ENCODE peak calls at places on chromosomes 11 and 22, in nine cellular contexts. G is PC-9; K is heart left ventricle; T is HCT116; X is naive thymus-derived CD4-positive, alpha-beta T cell; A is mesendoderm; N is substantia nigra; M is WERI-Rb-1; Q is heart right ventricle. U is an unnamed sample.

GRCh38 chr22:24867327-24868022 is 61.5 kb downstream of the SGSM1 start:
- DNase-seq in G (no peak), N (no peak), X (no peak), A (no peak), T (no peak), M (no peak), K (no peak), Q (no peak), U (no peak)

GRCh38 chr11:106950067-106950491 is 68.2 kb downstream of the GUCY1A2 start:
- DNase-seq in X (no peak), Q (no peak), G (peak), M (no peak), N (peak), T (no peak), K (no peak), A (no peak), U (no peak)

GRCh38 chr11:128551641-128552335 is 35.6 kb downstream of the ETS1 start:
- DNase-seq in X (no peak), N (no peak), Q (no peak), M (no peak), A (no peak), G (no peak), K (no peak), T (no peak), U (no peak)

GRCh38 chr11:31699066-31699465 is 112.1 kb downstream of the PAX6 start:
- DNase-seq in G (no peak), T (no peak), N (no peak), M (no peak), X (no peak), K (no peak), A (no peak), Q (no peak), U (no peak)

GRCh38 chr11:123173040-123173855 is 21.8 kb downstream of the CLMP start:
- DNase-seq in N (no peak), A (no peak), T (no peak), K (no peak), Q (no peak), G (peak), X (no peak), M (no peak), U (no peak)

GRCh38 chr11:56624661-56625110 is 10.0 kb upstream of the OR5M1 start:
- DNase-seq in M (no peak), A (peak), T (no peak), G (peak), Q (no peak), N (no peak), K (no peak), X (no peak), U (no peak)

GRCh38 chr11:94876645-94877445 is 96.5 kb downstream of the CWC15 start:
- DNase-seq in G (no peak), N (peak), M (no peak), A (peak), X (peak), K (peak), T (peak), Q (peak), U (peak)

GRCh38 chr22:27219036-27219435 is 561.6 kb downstream of the MIAT start:
- DNase-seq in G (no peak), Q (no peak), N (no peak), T (no peak), A (no peak), K (no peak), M (no peak), X (no peak), U (no peak)

GRCh38 chr11:19951558-19952083 is 208.7 kb downstream of the DBX1 start:
- DNase-seq in T (peak), K (no peak), Q (peak), G (peak), X (no peak), A (peak), M (no peak), N (peak), U (no peak)

GRCh38 chr22:41862530-41863266 is 29.8 kb downstream of the SREBF2 start:
- DNase-seq in T (no peak), A (no peak), N (no peak), Q (no peak), X (peak), G (peak), K (no peak), M (no peak), U (no peak)

GRCh38 chr11:102225689-102226562 is 91.4 kb upstream of the BIRC3 start:
- DNase-seq in G (peak), T (no peak), N (no peak), M (no peak), X (no peak), Q (no peak), A (no peak), K (no peak), U (no peak)

GRCh38 chr11:13111813-13112130 is 102.7 kb downstream of the RASSF10 start:
- DNase-seq in K (no peak), N (no peak), X (no peak), T (no peak), A (no peak), Q (no peak), G (no peak), M (no peak), U (no peak)

GRCh38 chr11:104841185-104841584 is 57.1 kb downstream of the CASP12 start:
- DNase-seq in T (no peak), Q (no peak), A (peak), X (no peak), N (no peak), M (no peak), K (no peak), G (no peak), U (no peak)

GRCh38 chr22:43449205-43449830 is 37.5 kb downstream of the MPPED1 start:
- DNase-seq in T (no peak), Q (no peak), A (peak), G (no peak), K (no peak), N (no peak), M (no peak), X (no peak), U (no peak)

DNA sequence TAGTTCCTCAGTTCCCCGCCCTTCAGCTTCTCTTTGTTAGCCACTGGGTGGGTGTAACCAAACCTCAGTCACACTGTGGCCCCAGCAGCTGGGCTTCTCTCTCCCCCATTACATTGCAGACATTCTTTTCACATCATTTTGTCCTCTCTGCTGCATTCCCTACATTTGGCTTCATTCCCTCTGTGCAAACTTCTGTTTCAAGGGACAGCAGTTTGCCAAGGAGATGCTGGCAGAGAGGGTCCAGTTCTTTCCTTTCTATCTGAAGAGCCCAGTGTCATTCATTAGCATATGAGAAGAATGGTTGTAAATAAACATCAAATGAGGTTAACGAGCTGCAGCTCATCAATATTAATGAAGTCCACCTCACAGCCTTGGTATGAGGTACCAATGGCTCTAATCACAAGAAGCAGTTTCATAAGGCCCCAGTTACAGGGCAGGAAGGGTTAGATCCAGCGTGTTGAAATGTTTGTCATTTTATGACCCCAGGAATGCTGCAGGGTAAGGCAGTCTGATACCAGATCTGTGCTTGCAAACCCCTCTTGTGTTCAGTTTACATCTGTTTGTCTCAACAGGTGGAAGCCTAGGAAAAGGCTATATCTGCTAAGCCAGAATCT is 72.2 kb downstream of the ARFGAP2 start:
- DNase-seq in N (no peak), K (no peak), Q (no peak), X (no peak), T (no peak), M (no peak), G (peak), A (peak), U (no peak)
- H3K27ac ChIP-seq in N (peak), K (no peak), Q (no peak), X (no peak), T (no peak), M (no peak), G (no peak), A (peak), U (peak)

GRCh38 chr22:39233736-39234120 is 11.1 kb downstream of the PDGFB start:
- DNase-seq in G (no peak), T (no peak), X (no peak), M (no peak), N (no peak), A (no peak), Q (peak), K (peak), U (no peak)
- H3K27ac ChIP-seq in G (no peak), T (no peak), X (no peak), M (no peak), N (no peak), A (no peak), Q (peak), K (peak), U (peak)

GRCh38 chr22:31475778-31476177 is 13.9 kb downstream of the EIF4ENIF1 start:
- DNase-seq in N (no peak), T (no peak), M (no peak), A (no peak), Q (no peak), G (no peak), X (no peak), K (no peak), U (no peak)
- H3K27ac ChIP-seq in N (no peak), T (no peak), M (no peak), A (no peak), Q (no peak), G (no peak), X (no peak), K (no peak), U (no peak)

GRCh38 chr11:64208796-64209562 is 2.5 kb downstream of the FERMT3 start:
- DNase-seq in N (peak), M (no peak), T (no peak), Q (no peak), A (no peak), G (no peak), X (no peak), K (no peak), U (no peak)
- H3K27ac ChIP-seq in N (peak), M (no peak), T (no peak), Q (peak), A (no peak), G (no peak), X (peak), K (no peak), U (no peak)